ENCODE peak calls at places on chromosomes 16 and 17, in seven cellular contexts. D, Q, G, C, R, T and V are unnamed samples. For H3K27me3, the result is how much of the 10 kb centered on the place peaks cover.

GRCh38 chr17:81239714-81240555 is 817 bp downstream of the NDUFAF8 start:
- DNase-seq in D (peak), Q (no peak), G (peak), C (peak), R (peak), T (no peak), V (no peak)

GRCh38 chr17:163514-164103 is 17.8 kb downstream of the DOC2B start:
- DNase-seq in D (no peak), Q (no peak), G (no peak), C (peak), R (no peak), T (no peak), V (no peak)

GRCh38 chr16:68936729-68937631 is 93.6 kb downstream of the TANGO6 start:
- DNase-seq in D (peak), Q (no peak), G (no peak), C (peak), R (peak), T (no peak), V (no peak)

GRCh38 chr16:17038415-17038814 is 432.3 kb downstream of the XYLT1 start:
- DNase-seq in D (no peak), Q (no peak), G (no peak), C (no peak), R (no peak), T (peak), V (no peak)

GRCh38 chr16:27106305-27106704 is 39.6 kb downstream of the C16orf82 start:
- DNase-seq in D (no peak), Q (no peak), G (no peak), C (no peak), R (no peak), T (no peak), V (no peak)

GRCh38 chr16:27740496-27741201 is 190.7 kb downstream of the KATNIP start:
- DNase-seq in D (no peak), Q (no peak), G (no peak), C (no peak), R (no peak), T (no peak), V (no peak)

GRCh38 chr17:17781591-17782424 is 55.0 kb downstream of the SREBF1 start:
- DNase-seq in D (peak), Q (peak), G (no peak), C (no peak), R (peak), T (peak), V (peak)

GRCh38 chr16:57826706-57827625 is 24.7 kb upstream of the KIFC3 start:
- DNase-seq in D (no peak), Q (no peak), G (no peak), C (no peak), R (no peak), T (no peak), V (no peak)

GRCh38 chr17:9104370-9105041 is 83.2 kb downstream of the NTN1 start:
- DNase-seq in D (no peak), Q (no peak), G (no peak), C (no peak), R (no peak), T (no peak), V (no peak)

GRCh38 chr17:38704645-38705522 is at the start of gene MLLT6:
- DNase-seq in D (peak), Q (peak), G (peak), C (peak), R (peak), T (peak), V (peak)

GRCh38 chr17:74403512-74404137 is 28.3 kb upstream of the GPRC5C start:
- DNase-seq in D (no peak), Q (no peak), G (no peak), C (no peak), R (no peak), T (peak), V (no peak)

GRCh38 chr17:2929881-2930533 is 133.4 kb downstream of the OR1D5 start:
- DNase-seq in D (peak), Q (peak), G (peak), C (peak), R (peak), T (peak), V (no peak)

GRCh38 chr17:42548070-42548837 is 4.5 kb upstream of the HSD17B1 start:
- DNase-seq in D (no peak), Q (peak), G (no peak), C (peak), R (peak), T (peak), V (peak)

GRCh38 chr16:2515180-2515803 is 1.5 kb downstream of the ATP6V0C start:
- DNase-seq in D (no peak), Q (no peak), G (peak), C (no peak), R (no peak), T (no peak), V (peak)

GRCh38 chr17:13542612-13543011 is 59.1 kb downstream of the HS3ST3A1 start:
- DNase-seq in D (no peak), Q (no peak), G (no peak), C (no peak), R (no peak), T (no peak), V (no peak)

GRCh38 chr16:28845173-28846079 is 722 bp downstream of the TUFM start:
- DNase-seq in D (peak), Q (no peak), G (no peak), C (peak), R (peak), T (peak), V (no peak)

GRCh38 chr17:19250421-19251141 is 13.4 kb downstream of the EPN2 start:
- DNase-seq in D (no peak), Q (no peak), G (no peak), C (no peak), R (no peak), T (no peak), V (no peak)

GRCh38 chr16:56669005-56669839 is at the start of gene MT1H:
- DNase-seq in D (no peak), Q (no peak), G (no peak), C (no peak), R (no peak), T (no peak), V (no peak)
- H3K27me3 ChIP-seq in D (half or more), Q (under half), G (under half), C (under half), R (under half), T (half or more), V (under half)

DNA sequence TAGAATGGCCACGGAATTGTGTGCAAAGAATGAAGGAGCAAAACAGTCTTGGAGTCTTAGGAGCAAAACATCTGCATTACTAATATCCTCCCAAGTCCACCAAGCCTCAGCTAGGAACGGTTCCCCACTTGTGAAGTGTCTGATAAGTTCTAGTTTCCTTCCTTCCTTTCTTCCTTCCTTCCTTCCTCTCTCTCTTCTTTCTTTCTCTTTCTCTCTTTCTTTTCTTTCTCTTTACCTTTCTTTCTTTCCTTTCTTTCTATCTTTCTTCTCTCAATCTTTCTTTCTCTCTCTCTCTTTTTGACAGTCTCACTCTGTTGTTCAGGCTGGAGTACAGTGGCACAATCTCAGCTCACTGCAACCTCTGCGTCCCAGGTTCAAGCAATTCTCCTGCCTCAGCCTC is 160.8 kb downstream of the FOXL1 start:
- DNase-seq in D (no peak), Q (no peak), G (no peak), C (no peak), R (no peak), T (no peak), V (no peak)
- H3K27me3 ChIP-seq in D (under half), Q (under half), G (under half), C (under half), R (under half), T (under half), V (under half)

GRCh38 chr16:5005916-5006315 is 27.8 kb downstream of the NAGPA start:
- DNase-seq in D (no peak), Q (no peak), G (no peak), C (no peak), R (no peak), T (no peak), V (no peak)
- H3K27me3 ChIP-seq in D (under half), Q (under half), G (under half), C (under half), R (under half), T (under half), V (under half)

GRCh38 chr16:86076606-86077005 is 177.6 kb downstream of the IRF8 start:
- DNase-seq in D (no peak), Q (no peak), G (no peak), C (no peak), R (no peak), T (no peak), V (no peak)

GRCh38 chr16:86077243-86077940 is 178.4 kb downstream of the IRF8 start:
- DNase-seq in D (no peak), Q (no peak), G (no peak), C (no peak), R (no peak), T (no peak), V (no peak)

GRCh38 chr16:86079185-86079885 is 180.4 kb downstream of the IRF8 start:
- DNase-seq in D (no peak), Q (no peak), G (no peak), C (no peak), R (no peak), T (no peak), V (no peak)

GRCh38 chr16:86080131-86080875 is 181.3 kb downstream of the IRF8 start:
- DNase-seq in D (no peak), Q (no peak), G (no peak), C (no peak), R (no peak), T (no peak), V (no peak)

GRCh38 chr16:86078121-86078600 is 179.2 kb downstream of the IRF8 start:
- DNase-seq in D (no peak), Q (no peak), G (no peak), C (no peak), R (no peak), T (no peak), V (no peak)
- H3K27me3 ChIP-seq in D (under half), Q (under half), G (under half), C (under half), R (under half), T (under half), V (under half)

GRCh38 chr17:27009087-27009486 is 284.8 kb upstream of the WSB1 start:
- DNase-seq in D (no peak), Q (no peak), G (no peak), C (no peak), R (no peak), T (no peak), V (no peak)
- H3K27me3 ChIP-seq in D (under half), Q (under half), G (under half), C (under half), R (under half), T (under half), V (under half)

GRCh38 chr16:54286330-54287017 is at the start of gene IRX3:
- DNase-seq in D (peak), Q (no peak), G (peak), C (peak), R (peak), T (peak), V (peak)

GRCh38 chr16:54287018-54287757 is 601 bp upstream of the IRX3 start:
- DNase-seq in D (no peak), Q (no peak), G (no peak), C (no peak), R (no peak), T (no peak), V (no peak)

GRCh38 chr16:54288592-54289241 is 2.1 kb upstream of the IRX3 start:
- DNase-seq in D (no peak), Q (no peak), G (no peak), C (no peak), R (no peak), T (no peak), V (no peak)

GRCh38 chr16:54289242-54290051 is 2.9 kb upstream of the IRX3 start:
- DNase-seq in D (no peak), Q (no peak), G (no peak), C (no peak), R (no peak), T (peak), V (no peak)

DNA sequence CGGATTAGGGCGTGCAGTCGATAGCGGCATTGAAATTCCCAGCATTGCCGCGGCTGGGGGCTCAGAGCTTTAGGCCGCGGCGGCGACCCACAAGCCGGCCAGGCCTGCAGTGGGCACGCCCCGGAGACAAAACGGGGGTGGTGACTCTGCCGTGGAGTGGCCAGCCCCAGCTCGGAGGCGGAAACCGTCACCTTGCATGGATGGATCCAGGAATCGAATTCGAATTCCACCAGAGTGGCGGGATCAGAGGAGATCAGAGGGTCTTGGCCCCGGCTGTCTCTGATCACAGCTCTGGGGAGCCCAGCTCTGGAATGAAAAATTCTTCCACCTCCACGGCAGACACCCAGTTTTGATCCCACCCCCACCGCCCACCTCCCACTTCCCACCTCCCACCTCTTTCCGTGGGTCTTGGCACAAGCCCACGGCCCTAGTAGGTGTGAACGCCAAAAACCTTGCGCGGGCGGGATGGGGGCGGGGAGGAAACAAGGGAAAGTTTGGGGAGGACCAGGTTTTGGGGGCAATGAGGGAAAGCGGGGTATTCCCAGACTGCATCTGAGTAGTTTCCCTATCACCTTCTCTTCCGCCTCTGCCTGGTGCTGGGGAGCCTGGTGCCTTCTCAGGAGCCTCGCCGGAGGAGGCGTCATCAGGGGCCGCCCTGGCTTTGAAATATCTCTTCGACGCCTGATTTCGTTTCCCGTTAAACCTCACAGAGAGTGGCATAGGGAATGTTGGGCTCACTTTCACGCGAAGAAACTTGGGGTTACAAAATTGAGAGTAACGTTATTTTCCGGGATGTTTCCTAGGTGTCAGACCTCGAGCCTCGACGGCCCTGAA is 1.4 kb upstream of the IRX3 start:
- DNase-seq in D (no peak), Q (no peak), G (no peak), C (no peak), R (no peak), T (peak), V (no peak)
- H3K27me3 ChIP-seq in D (half or more), Q (under half), G (under half), C (under half), R (under half), T (under half), V (under half)